ENCODE peak calls at places on chromosomes 3 and 15, in ten cellular contexts. N, T, U, O, K, H, F, A, S and Z are unnamed samples.

GRCh38 chr3:16338999-16339398 is 74.0 kb downstream of the OXNAD1 start:
- DNase-seq in A (peak), T (peak), N (no peak), H (peak), U (no peak), S (peak), F (peak), O (no peak), K (no peak), Z (no peak)

GRCh38 chr3:43627360-43627759 is 5.5 kb upstream of the ANO10 start:
- DNase-seq in N (no peak), O (no peak), A (no peak), K (no peak), S (no peak), F (no peak), U (no peak), T (no peak), H (no peak), Z (no peak)

GRCh38 chr3:10253731-10254130 is 5.5 kb downstream of the TATDN2 start:
- DNase-seq in N (no peak), U (no peak), F (no peak), T (no peak), K (no peak), H (no peak), O (no peak), S (no peak), A (no peak), Z (no peak)

GRCh38 chr3:37338500-37338899 is 164.1 kb upstream of the LRRFIP2 start:
- DNase-seq in N (no peak), F (no peak), H (no peak), U (no peak), O (no peak), T (no peak), S (no peak), K (no peak), A (no peak), Z (no peak)

GRCh38 chr3:45962033-45962432 is 18.8 kb downstream of the CXCR6 start:
- DNase-seq in T (no peak), F (peak), K (no peak), N (no peak), S (peak), O (no peak), H (no peak), A (no peak), U (no peak), Z (no peak)

GRCh38 chr3:86173401-86173800 is 817.5 kb downstream of the VGLL3 start:
- DNase-seq in S (no peak), H (no peak), N (no peak), F (no peak), K (no peak), A (no peak), O (no peak), T (no peak), U (no peak), Z (no peak)

GRCh38 chr3:14803101-14803980 is 15.4 kb upstream of the FGD5 start:
- DNase-seq in U (no peak), F (no peak), O (peak), S (no peak), N (no peak), H (peak), K (no peak), T (no peak), A (no peak), Z (no peak)

GRCh38 chr15:65099336-65099735 is 15.7 kb downstream of the UBAP1L start:
- DNase-seq in U (no peak), F (no peak), N (no peak), S (no peak), T (no peak), K (no peak), O (no peak), A (no peak), H (no peak), Z (no peak)